ENCODE peak calls at places on chromosomes 4 and X, in four cellular contexts. K is fibroblast of pulmonary artery, R is right cardiac atrium, B is lung. O is an unnamed sample.

GRCh38 chrX:109830704-109831206 is 97.7 kb upstream of the ACSL4 start:
- DNase-seq in B (no peak), R (no peak), K (peak), O (no peak)

GRCh38 chr4:100786481-100786880 is 268.7 kb upstream of the EMCN start:
- DNase-seq in K (peak), B (no peak), R (no peak), O (no peak)

GRCh38 chrX:41238543-41238942 is 95.4 kb upstream of the DDX3X start:
- DNase-seq in R (no peak), K (peak), B (no peak), O (no peak)

GRCh38 chr4:2105559-2105958 is 46.4 kb downstream of the NAT8L start:
- DNase-seq in K (peak), R (no peak), B (no peak), O (no peak)

GRCh38 chr4:124810814-124811213 is 98.3 kb upstream of the ANKRD50 start:
- DNase-seq in K (no peak), R (no peak), B (no peak), O (no peak)

GRCh38 chr4:185520119-185520518 is 15.2 kb downstream of the PDLIM3 start:
- DNase-seq in K (peak), B (no peak), R (no peak), O (no peak)

GRCh38 chr4:67151376-67152343 is 393.6 kb downstream of the CENPC start:
- DNase-seq in B (no peak), R (peak), K (peak), O (no peak)

GRCh38 chr4:99087887-99088484 is 602 bp downstream of the ADH5 start:
- DNase-seq in K (peak), R (peak), B (peak), O (peak)

GRCh38 chr4:8435656-8436121 is 4.8 kb downstream of the ACOX3 start:
- DNase-seq in K (peak), B (peak), R (no peak), O (peak)

GRCh38 chr4:53489279-53489889 is 101.9 kb downstream of the LNX1 start:
- DNase-seq in R (no peak), B (no peak), K (peak), O (no peak)

GRCh38 chrX:154051210-154051810 is 31.6 kb upstream of the IRAK1 start:
- DNase-seq in R (peak), K (peak), B (peak), O (peak)

GRCh38 chr4:126916626-126917140 is 716.1 kb upstream of the INTU start:
- DNase-seq in B (no peak), R (peak), K (peak), O (no peak)

GRCh38 chr4:71095141-71095939 is 101.9 kb downstream of the DCK start:
- DNase-seq in K (no peak), R (no peak), B (no peak), O (peak)

GRCh38 chr4:157045507-157046127 is 30.3 kb upstream of the GLRB start:
- DNase-seq in R (no peak), K (peak), B (no peak), O (no peak)

GRCh38 chrX:45046417-45046816 is 154.3 kb downstream of the DIPK2B start:
- DNase-seq in R (no peak), K (no peak), B (no peak), O (no peak)

GRCh38 chrX:37726346-37726745 is 40.8 kb downstream of the XK start:
- DNase-seq in B (no peak), R (no peak), K (no peak), O (no peak)

GRCh38 chr4:7703669-7704068 is 236.0 kb downstream of the AFAP1 start:
- DNase-seq in R (no peak), K (no peak), B (no peak), O (no peak)

GRCh38 chr4:162282711-162283110 is 118.9 kb upstream of the FSTL5 start:
- DNase-seq in B (no peak), R (no peak), K (no peak), O (no peak)

GRCh38 chr4:16846520-16847117 is 51.8 kb downstream of the LDB2 start:
- DNase-seq in B (no peak), R (no peak), K (no peak), O (no peak)

GRCh38 chr4:8353912-8354453 is 84.4 kb downstream of the HTRA3 start:
- DNase-seq in K (no peak), R (peak), B (no peak), O (no peak)

GRCh38 chr4:7063362-7063761 is 4.5 kb downstream of the GRPEL1 start:
- DNase-seq in R (peak), K (no peak), B (no peak), O (no peak)

GRCh38 chr4:70559216-70559830 is 32.7 kb upstream of the AMBN start:
- DNase-seq in K (peak), B (peak), R (peak), O (peak)

GRCh38 chrX:13695601-13696115 is 6.7 kb downstream of the RAB9A start:
- DNase-seq in R (no peak), B (no peak), K (no peak), O (no peak)

GRCh38 chr4:815464-816146 is 10.3 kb downstream of the CPLX1 start:
- DNase-seq in B (no peak), R (no peak), K (no peak), O (no peak)

GRCh38 chrX:100864967-100865366 is 9.2 kb downstream of the NOX1 start:
- DNase-seq in K (peak), B (no peak), R (no peak), O (no peak)

GRCh38 chr4:173793937-173794510 is 264.0 kb upstream of the HAND2 start:
- DNase-seq in B (no peak), R (no peak), K (peak), O (no peak)

GRCh38 chr4:173797296-173797695 is 267.3 kb upstream of the HAND2 start:
- DNase-seq in K (no peak), R (no peak), B (no peak), O (no peak)

GRCh38 chr4:173794662-173795061 is 264.6 kb upstream of the HAND2 start:
- DNase-seq in K (peak), B (no peak), R (no peak), O (no peak)
- H3K4me3 ChIP-seq in K (peak), B (no peak), R (no peak), O (no peak)

GRCh38 chr4:135515295-135515694 is 1313.7 kb upstream of the PABPC4L start:
- DNase-seq in K (peak), R (no peak), B (no peak), O (no peak)
- H3K4me3 ChIP-seq in K (no peak), R (no peak), B (no peak), O (no peak)

DNA sequence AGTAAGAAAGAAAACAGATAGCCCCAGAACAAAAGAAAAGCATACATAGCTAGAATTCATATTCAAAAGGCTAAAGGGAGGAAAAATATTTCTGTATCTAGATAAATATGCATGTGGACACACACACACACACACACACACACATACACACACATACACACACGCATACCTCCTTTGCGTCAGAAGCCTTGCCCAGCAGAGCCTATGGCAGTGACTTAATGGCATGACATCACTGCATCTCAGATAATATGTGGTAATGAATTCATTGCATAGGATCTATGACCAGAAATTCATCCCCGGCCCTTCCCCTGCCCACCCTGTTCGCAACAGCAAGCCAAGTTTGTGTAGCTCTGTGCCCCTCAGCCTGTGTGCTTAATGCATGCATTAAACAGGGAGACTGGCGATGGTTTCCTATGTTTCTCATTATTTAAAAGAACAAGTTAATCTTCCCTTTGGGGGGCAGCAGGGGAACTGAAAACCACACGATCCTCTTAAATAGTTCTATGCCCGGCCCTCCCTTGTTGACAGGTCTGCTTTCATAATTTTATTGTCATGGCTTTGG is 120.7 kb downstream of the NKX6-1 start:
- DNase-seq in B (no peak), K (no peak), R (no peak), O (no peak)
- H3K4me3 ChIP-seq in B (no peak), K (no peak), R (no peak), O (no peak)

DNA sequence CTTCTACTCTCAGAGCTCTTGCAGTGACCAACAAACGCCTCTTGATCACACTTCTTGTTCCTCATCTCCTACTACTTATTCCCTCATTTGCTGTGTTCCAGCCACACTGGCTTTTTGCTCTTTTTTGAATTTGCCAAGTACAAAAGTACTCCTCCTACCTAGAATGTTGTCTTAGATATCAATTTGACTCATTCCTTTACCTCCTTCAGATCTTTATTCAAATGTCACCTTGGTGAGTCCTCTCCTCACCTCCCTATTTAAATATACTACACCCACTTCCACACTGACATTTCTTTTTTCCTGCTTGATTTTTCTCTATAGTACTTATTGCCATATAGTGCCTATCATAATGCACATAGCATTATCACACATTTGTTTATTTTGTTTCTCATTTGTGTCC is 6.2 kb upstream of the DCAF4L1 start:
- DNase-seq in B (no peak), K (no peak), R (no peak), O (no peak)
- H3K4me3 ChIP-seq in B (no peak), K (no peak), R (no peak), O (no peak)

GRCh38 chrX:129981752-129982299 is 609 bp upstream of the BCORL1 start:
- DNase-seq in R (no peak), B (no peak), K (no peak), O (no peak)

GRCh38 chrX:129981207-129981553 is 1.3 kb upstream of the BCORL1 start:
- DNase-seq in R (no peak), K (no peak), B (no peak), O (no peak)

GRCh38 chrX:129982300-129983246 is at the start of gene BCORL1:
- DNase-seq in K (peak), R (peak), B (peak), O (peak)

GRCh38 chrX:129983575-129984131 is 1.2 kb downstream of the BCORL1 start:
- DNase-seq in K (no peak), B (no peak), R (peak), O (no peak)

GRCh38 chrX:129984196-129984962 is 1.9 kb downstream of the BCORL1 start:
- DNase-seq in R (peak), K (no peak), B (no peak), O (peak)
- H3K4me3 ChIP-seq in R (no peak), K (peak), B (peak), O (no peak)